ENCODE peak calls at places on chromosomes 16 and 17, in four cellular contexts. G, Q, M and Y are unnamed samples.

GRCh38 chr17:71276071-71276470 is 844.7 kb upstream of the SOX9 start:
- DNase-seq in M (no peak), G (no peak), Q (no peak), Y (no peak)

GRCh38 chr17:76585048-76585648 is 512 bp downstream of the ST6GALNAC2 start:
- DNase-seq in G (peak), Q (no peak), M (no peak), Y (no peak)

GRCh38 chr16:12833939-12834338 is 30.3 kb upstream of the CPPED1 start:
- DNase-seq in M (no peak), Q (peak), G (no peak), Y (peak)

GRCh38 chr16:89712476-89712805 is 8.3 kb downstream of the VPS9D1 start:
- DNase-seq in G (no peak), M (peak), Q (peak), Y (no peak)

GRCh38 chr16:89842471-89843408 is 14.5 kb downstream of the SPIRE2 start:
- DNase-seq in Q (peak), G (no peak), M (no peak), Y (no peak)

GRCh38 chr17:2138768-2139167 is 83.9 kb downstream of the HIC1 start:
- DNase-seq in Q (peak), M (peak), G (no peak), Y (no peak)

GRCh38 chr17:13244511-13244910 is 226.7 kb upstream of the ELAC2 start:
- DNase-seq in Q (no peak), M (no peak), G (no peak), Y (no peak)

GRCh38 chr16:11682655-11683096 is 14.4 kb downstream of the SNN start:
- DNase-seq in G (no peak), M (no peak), Q (no peak), Y (no peak)

GRCh38 chr16:15618392-15618791 is 24.6 kb downstream of the MARF1 start:
- DNase-seq in M (no peak), Q (no peak), G (no peak), Y (no peak)

GRCh38 chr16:84294196-84295142 is at the start of gene WFDC1:
- DNase-seq in Q (peak), M (no peak), G (peak), Y (peak)

GRCh38 chr17:50060951-50061712 is 5.2 kb downstream of the ITGA3 start:
- DNase-seq in G (peak), M (no peak), Q (no peak), Y (no peak)

GRCh38 chr17:15398736-15399331 is 57.4 kb upstream of the TEKT3 start:
- DNase-seq in M (no peak), G (no peak), Q (peak), Y (no peak)

GRCh38 chr17:2932946-2933345 is 130.5 kb downstream of the OR1D5 start:
- DNase-seq in M (no peak), Q (peak), G (no peak), Y (no peak)

GRCh38 chr17:4249452-4250029 is 14.2 kb downstream of the ANKFY1 start:
- DNase-seq in G (no peak), M (peak), Q (peak), Y (no peak)

GRCh38 chr16:2042171-2042570 is 5.5 kb downstream of the NTHL1 start:
- DNase-seq in G (peak), M (no peak), Q (no peak), Y (peak)

GRCh38 chr16:47197536-47198179 is 53.9 kb upstream of the NETO2 start:
- DNase-seq in Q (no peak), G (no peak), M (no peak), Y (no peak)

GRCh38 chr16:11586856-11587642 is at the start of gene LITAF:
- DNase-seq in M (peak), Q (peak), G (peak), Y (peak)

GRCh38 chr16:65938083-65938482 is 428.4 kb upstream of the CDH5 start:
- DNase-seq in G (no peak), M (no peak), Q (no peak), Y (no peak)

GRCh38 chr17:77316191-77316641 is 175.4 kb downstream of the SEC14L1 start:
- DNase-seq in Q (peak), M (no peak), G (peak), Y (no peak)

GRCh38 chr16:20894388-20894787 is 5.8 kb downstream of the DCUN1D3 start:
- DNase-seq in Q (no peak), G (no peak), M (no peak), Y (no peak)

GRCh38 chr17:18226284-18226945 is 980 bp downstream of the LLGL1 start:
- DNase-seq in G (no peak), M (no peak), Q (peak), Y (no peak)

GRCh38 chr16:58507963-58508670 is 7.2 kb upstream of the SETD6 start:
- DNase-seq in M (no peak), G (peak), Q (no peak), Y (no peak)

GRCh38 chr17:75428775-75429469 is 23.4 kb upstream of the GRB2 start:
- DNase-seq in G (no peak), M (no peak), Q (no peak), Y (peak)

GRCh38 chr17:12415031-12415430 is 250.7 kb upstream of the MYOCD start:
- DNase-seq in M (no peak), G (no peak), Q (no peak), Y (no peak)

GRCh38 chr17:65071861-65072260 is 15.3 kb upstream of the GNA13 start:
- DNase-seq in Q (no peak), M (no peak), G (no peak), Y (no peak)

GRCh38 chr17:50129946-50130777 is at the start of gene SAMD14:
- DNase-seq in Q (peak), M (no peak), G (no peak), Y (peak)

GRCh38 chr17:77281024-77281903 is 140.5 kb downstream of the SEC14L1 start:
- DNase-seq in Q (peak), M (peak), G (peak), Y (peak)

GRCh38 chr16:79628501-79628975 is 28.0 kb upstream of the MAF start:
- DNase-seq in Q (no peak), M (no peak), G (no peak), Y (no peak)

GRCh38 chr17:51120357-51120738 is 320 bp downstream of the SPAG9 start:
- DNase-seq in Q (peak), M (peak), G (no peak), Y (peak)

GRCh38 chr17:70324031-70324430 is 154.7 kb downstream of the KCNJ2 start:
- DNase-seq in G (no peak), Q (no peak), M (no peak), Y (no peak)

GRCh38 chr17:69012895-69013805 is 47.6 kb downstream of the ABCA9 start:
- DNase-seq in G (no peak), Q (no peak), M (no peak), Y (no peak)

GRCh38 chr17:33127706-33128105 is 136.1 kb downstream of the SPACA3 start:
- DNase-seq in G (no peak), Q (no peak), M (no peak), Y (no peak)

GRCh38 chr17:49739662-49740271 is 24.2 kb downstream of the FAM117A start:
- DNase-seq in Q (peak), M (peak), G (peak), Y (no peak)

GRCh38 chr16:19997264-19997663 is 76.4 kb downstream of the GPR139 start:
- DNase-seq in Q (no peak), M (no peak), G (no peak), Y (no peak)

GRCh38 chr16:11833951-11834695 is 17.2 kb downstream of the RSL1D1 start:
- DNase-seq in M (no peak), Q (no peak), G (no peak), Y (no peak)

GRCh38 chr17:44787271-44787940 is 28.6 kb downstream of the ADAM11 start:
- DNase-seq in G (no peak), M (no peak), Q (no peak), Y (no peak)

GRCh38 chr17:63918305-63918704 is 334 bp downstream of the GH1 start:
- DNase-seq in Q (no peak), G (no peak), M (no peak), Y (no peak)

GRCh38 chr17:27457731-27458523 is 1.7 kb downstream of the KSR1 start:
- DNase-seq in G (no peak), M (no peak), Q (peak), Y (peak)

DNA sequence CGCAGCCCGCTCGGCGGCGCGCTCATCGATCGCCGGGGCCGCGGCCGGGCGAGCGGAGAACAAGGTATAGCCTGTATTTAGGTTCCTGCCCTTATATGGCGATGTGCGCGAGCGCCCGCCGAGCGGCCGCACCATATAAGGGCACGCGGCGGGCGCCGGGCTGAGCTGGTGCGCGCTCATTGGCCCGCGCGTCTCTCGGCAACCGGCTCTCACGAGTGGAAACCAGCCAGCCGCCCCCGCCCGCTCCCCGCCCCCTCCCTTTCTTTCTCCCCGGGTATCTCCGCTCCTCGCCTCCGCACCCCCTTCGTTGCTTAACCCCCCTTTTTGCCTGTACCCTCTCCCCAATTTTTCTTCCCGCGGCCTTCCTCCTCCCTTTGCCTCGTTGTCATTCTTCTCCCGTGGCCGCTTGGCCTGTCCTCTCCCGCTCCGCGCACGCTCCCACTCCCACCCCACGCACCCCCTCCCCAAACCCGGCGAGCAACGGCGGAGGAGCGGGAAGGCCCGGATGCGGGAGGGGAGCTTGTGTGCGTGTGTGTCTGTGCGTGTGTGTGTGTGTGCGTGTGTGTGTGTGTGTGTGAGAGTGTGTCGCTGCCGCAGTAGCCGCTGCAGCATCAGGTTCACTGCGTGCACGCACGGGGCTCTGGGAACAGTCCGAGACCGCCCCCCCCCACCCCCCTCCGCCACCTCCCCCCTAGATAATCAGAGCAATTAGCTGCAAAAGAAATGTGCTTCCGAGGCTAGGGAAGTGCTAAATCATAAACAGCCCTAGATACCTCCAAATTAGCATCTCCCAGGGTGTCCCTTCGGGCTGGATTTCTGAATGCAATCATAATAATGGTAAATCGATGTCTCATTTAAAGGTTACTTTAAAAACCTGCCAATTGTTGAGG is 13.5 kb upstream of the CBX8 start:
- DNase-seq in M (peak), G (peak), Q (peak), Y (peak)
- H3K4me3 ChIP-seq in M (no peak), G (no peak), Q (peak), Y (peak)

DNA sequence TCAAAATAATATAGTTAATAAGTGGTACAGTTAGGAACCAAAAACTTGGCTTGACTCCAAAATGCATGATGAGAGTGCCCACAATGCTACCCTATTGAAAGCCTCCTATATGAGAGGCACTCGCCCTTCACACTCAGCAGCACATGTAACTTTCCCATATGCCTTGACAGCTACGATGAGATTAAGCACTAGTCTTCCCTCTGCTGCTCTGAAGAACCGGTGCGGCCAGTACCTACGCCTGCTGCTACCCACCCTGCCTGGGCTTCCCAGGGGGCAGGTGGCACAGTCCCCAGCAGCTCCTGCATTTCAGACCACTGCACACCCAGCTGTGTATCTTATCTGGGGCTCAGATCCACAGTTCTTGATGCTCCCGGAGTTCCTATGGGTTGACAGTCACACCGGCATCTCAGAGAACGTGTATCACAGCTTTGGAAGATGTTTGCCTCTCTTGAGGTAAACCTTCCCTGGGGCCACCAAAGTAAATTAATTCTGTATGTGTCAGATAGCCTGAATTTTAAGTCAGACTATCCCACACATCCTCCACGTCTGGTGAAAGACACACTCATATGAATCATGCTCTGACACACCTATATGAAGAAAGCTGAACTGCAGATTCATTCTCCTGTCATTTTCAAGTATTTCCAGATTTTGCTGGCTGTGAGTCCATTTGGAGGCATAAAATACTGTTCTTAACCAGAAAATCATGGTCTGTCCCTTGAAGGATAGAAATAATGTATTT is 77.8 kb downstream of the MYH10 start:
- DNase-seq in G (no peak), Q (no peak), M (no peak), Y (peak)
- H3K27ac ChIP-seq in G (no peak), Q (no peak), M (no peak), Y (peak)

DNA sequence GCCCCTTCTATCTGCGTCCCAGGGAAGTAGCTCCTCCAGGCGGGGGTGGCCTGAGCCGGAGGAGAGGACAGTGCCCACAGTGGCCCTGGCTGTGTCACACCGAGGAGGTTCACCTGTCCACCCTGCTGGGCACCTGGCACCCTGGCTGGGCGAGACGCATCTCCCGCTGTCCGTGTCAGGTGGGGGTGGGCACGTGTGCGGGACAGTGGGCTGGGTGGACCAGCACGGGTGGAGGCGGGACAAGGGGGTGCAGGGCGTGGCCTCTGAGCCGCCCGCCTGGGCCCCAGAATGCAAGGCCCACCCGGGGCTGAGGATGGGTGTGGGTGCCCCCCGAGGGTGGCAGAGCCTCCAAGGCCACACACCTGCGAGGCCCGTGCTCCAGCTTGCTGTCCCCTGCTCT is 33.7 kb downstream of the BAHCC1 start:
- DNase-seq in G (no peak), M (no peak), Q (no peak), Y (no peak)
- H3K4me3 ChIP-seq in G (peak), M (no peak), Q (no peak), Y (no peak)

DNA sequence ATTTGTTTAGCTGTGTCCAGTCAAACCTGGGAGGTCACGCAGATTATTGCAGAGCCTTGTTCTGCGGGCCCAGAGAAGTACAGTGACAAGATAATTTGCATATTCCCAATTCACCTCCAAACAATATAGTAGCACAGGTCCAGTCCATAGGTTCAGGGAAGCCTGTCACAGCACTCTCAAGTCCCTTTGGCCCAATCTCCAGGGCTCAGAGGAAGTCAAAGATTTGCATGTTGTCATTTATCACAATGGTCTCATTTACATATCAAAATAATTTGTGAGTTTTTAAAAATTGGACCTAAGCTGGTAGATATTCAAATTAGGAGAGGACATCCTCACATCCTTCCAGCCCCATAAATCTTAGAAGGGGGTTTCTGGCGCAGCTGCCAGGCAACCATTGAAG is 11.9 kb downstream of the ZBTB4 start:
- DNase-seq in Q (no peak), M (no peak), G (no peak), Y (no peak)
- H3K27ac ChIP-seq in Q (no peak), M (no peak), G (peak), Y (no peak)

DNA sequence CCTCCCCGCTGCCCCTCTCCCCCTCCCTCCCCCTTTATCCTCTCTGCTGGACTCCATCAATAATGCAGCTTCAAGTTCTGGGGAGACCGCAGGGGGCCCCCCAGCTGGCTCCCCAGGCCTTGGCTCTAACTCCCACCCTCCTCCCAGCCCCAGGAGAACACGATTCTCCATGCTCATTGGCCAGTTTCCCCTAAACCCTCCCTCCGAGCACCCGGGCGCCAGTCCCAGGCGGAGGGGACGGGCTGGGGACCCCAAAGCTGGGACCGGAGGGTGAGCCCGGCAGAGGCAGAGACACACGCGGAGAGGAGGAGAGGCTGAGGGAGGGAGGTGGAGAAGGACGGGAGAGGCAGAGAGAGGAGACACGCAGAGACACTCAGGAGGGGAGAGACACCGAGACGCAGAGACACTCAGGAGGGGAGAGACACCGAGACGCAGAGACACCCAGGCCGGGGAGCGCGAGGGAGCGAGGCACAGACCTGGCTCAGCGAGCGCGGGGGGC is at the start of gene PPP1R1B:
- DNase-seq in Q (peak), M (no peak), G (no peak), Y (peak)
- H3K4me3 ChIP-seq in Q (no peak), M (no peak), G (peak), Y (peak)

GRCh38 chr16:87438611-87438985 is 46.5 kb downstream of the MAP1LC3B start:
- DNase-seq in M (no peak), G (no peak), Q (no peak), Y (no peak)
- H3K27ac ChIP-seq in M (no peak), G (no peak), Q (no peak), Y (no peak)

GRCh38 chr16:996672-997071 is 15.1 kb downstream of the SOX8 start:
- DNase-seq in Q (no peak), M (no peak), G (no peak), Y (no peak)
- H3K4me3 ChIP-seq in Q (no peak), M (no peak), G (no peak), Y (no peak)